ENCODE peak calls at places on chromosomes 4 and X, in five cellular contexts. One of them, this sample, is unnamed.

GRCh38 chr4:102163404-102164140 is 181.7 kb downstream of the SLC39A8 start:
- DNase-seq in activated T-helper 1 cell treated with anti-CD3 and anti-CD28 coated beads, Interleukin-2, amount 50 U/mL, for 16 hours: no peak
- DNase-seq in neural crest cell: no peak
- DNase-seq in heart left ventricle: no peak
- DNase-seq in A172: no peak
- DNase-seq in this sample: peak; percentile 47

GRCh38 chr4:20084488-20084887 is 167.2 kb upstream of the SLIT2 start:
- DNase-seq in activated T-helper 1 cell treated with anti-CD3 and anti-CD28 coated beads, Interleukin-2, amount 50 U/mL, for 16 hours: no peak
- DNase-seq in neural crest cell: no peak
- DNase-seq in heart left ventricle: no peak
- DNase-seq in A172: no peak
- DNase-seq in this sample: no peak

GRCh38 chrX:275967-276587 is 5.1 kb upstream of the PLCXD1 start:
- DNase-seq in activated T-helper 1 cell treated with anti-CD3 and anti-CD28 coated beads, Interleukin-2, amount 50 U/mL, for 16 hours: peak; percentile 20
- DNase-seq in neural crest cell: no peak
- DNase-seq in heart left ventricle: peak; percentile 90
- DNase-seq in A172: peak; percentile 67
- DNase-seq in this sample: peak; percentile 47

GRCh38 chr4:169115897-169116254 is 105.8 kb upstream of the CBR4 start:
- DNase-seq in activated T-helper 1 cell treated with anti-CD3 and anti-CD28 coated beads, Interleukin-2, amount 50 U/mL, for 16 hours: no peak
- DNase-seq in neural crest cell: no peak
- DNase-seq in heart left ventricle: no peak
- DNase-seq in A172: peak; percentile 94
- DNase-seq in this sample: peak; percentile 94

GRCh38 chr4:67198757-67199156 is 346.5 kb downstream of the CENPC start:
- DNase-seq in activated T-helper 1 cell treated with anti-CD3 and anti-CD28 coated beads, Interleukin-2, amount 50 U/mL, for 16 hours: no peak
- DNase-seq in neural crest cell: no peak
- DNase-seq in heart left ventricle: no peak
- DNase-seq in A172: peak; percentile 35
- DNase-seq in this sample: peak; percentile 3

GRCh38 chr4:53779025-53779424 is 187.7 kb upstream of the LNX1 start:
- DNase-seq in activated T-helper 1 cell treated with anti-CD3 and anti-CD28 coated beads, Interleukin-2, amount 50 U/mL, for 16 hours: no peak
- DNase-seq in neural crest cell: no peak
- DNase-seq in heart left ventricle: no peak
- DNase-seq in A172: no peak
- DNase-seq in this sample: no peak

GRCh38 chrX:12984629-12985303 is 9.9 kb downstream of the TMSB4X start:
- DNase-seq in activated T-helper 1 cell treated with anti-CD3 and anti-CD28 coated beads, Interleukin-2, amount 50 U/mL, for 16 hours: no peak
- DNase-seq in neural crest cell: no peak
- DNase-seq in heart left ventricle: no peak
- DNase-seq in A172: peak; percentile 88
- DNase-seq in this sample: peak; percentile 13

GRCh38 chr4:20022471-20022870 is 229.2 kb upstream of the SLIT2 start:
- DNase-seq in activated T-helper 1 cell treated with anti-CD3 and anti-CD28 coated beads, Interleukin-2, amount 50 U/mL, for 16 hours: no peak
- DNase-seq in neural crest cell: no peak
- DNase-seq in heart left ventricle: no peak
- DNase-seq in A172: no peak
- DNase-seq in this sample: no peak

GRCh38 chr4:73603854-73604584 is 16.2 kb downstream of the RASSF6 start:
- DNase-seq in activated T-helper 1 cell treated with anti-CD3 and anti-CD28 coated beads, Interleukin-2, amount 50 U/mL, for 16 hours: no peak
- DNase-seq in neural crest cell: no peak
- DNase-seq in heart left ventricle: no peak
- DNase-seq in A172: no peak
- DNase-seq in this sample: no peak

GRCh38 chr4:173261052-173261451 is 73.1 kb downstream of the HMGB2 start:
- DNase-seq in activated T-helper 1 cell treated with anti-CD3 and anti-CD28 coated beads, Interleukin-2, amount 50 U/mL, for 16 hours: no peak
- DNase-seq in neural crest cell: no peak
- DNase-seq in heart left ventricle: no peak
- DNase-seq in A172: no peak
- DNase-seq in this sample: no peak

GRCh38 chrX:36431819-36432218 is 512.3 kb downstream of the CFAP47 start:
- DNase-seq in activated T-helper 1 cell treated with anti-CD3 and anti-CD28 coated beads, Interleukin-2, amount 50 U/mL, for 16 hours: no peak
- DNase-seq in neural crest cell: no peak
- DNase-seq in heart left ventricle: no peak
- DNase-seq in A172: peak; percentile 90
- DNase-seq in this sample: peak; percentile 74

GRCh38 chr4:185730387-185730786 is 81.6 kb downstream of the SORBS2 start:
- DNase-seq in activated T-helper 1 cell treated with anti-CD3 and anti-CD28 coated beads, Interleukin-2, amount 50 U/mL, for 16 hours: no peak
- DNase-seq in neural crest cell: peak; percentile 6
- DNase-seq in heart left ventricle: peak; percentile 59
- DNase-seq in A172: peak; percentile 35
- DNase-seq in this sample: peak; percentile 25

GRCh38 chrX:48022740-48023139 is 16.0 kb downstream of the SPACA5 start:
- DNase-seq in activated T-helper 1 cell treated with anti-CD3 and anti-CD28 coated beads, Interleukin-2, amount 50 U/mL, for 16 hours: no peak
- DNase-seq in neural crest cell: no peak
- DNase-seq in heart left ventricle: no peak
- DNase-seq in A172: no peak
- DNase-seq in this sample: no peak

GRCh38 chrX:111719426-111720210 is 38.6 kb downstream of the ALG13 start:
- DNase-seq in activated T-helper 1 cell treated with anti-CD3 and anti-CD28 coated beads, Interleukin-2, amount 50 U/mL, for 16 hours: no peak
- DNase-seq in neural crest cell: no peak
- DNase-seq in heart left ventricle: no peak
- DNase-seq in A172: no peak
- DNase-seq in this sample: no peak

GRCh38 chrX:50962156-50962555 is 51.6 kb downstream of the BMP15 start:
- DNase-seq in activated T-helper 1 cell treated with anti-CD3 and anti-CD28 coated beads, Interleukin-2, amount 50 U/mL, for 16 hours: no peak
- DNase-seq in neural crest cell: no peak
- DNase-seq in heart left ventricle: no peak
- DNase-seq in A172: no peak
- DNase-seq in this sample: no peak

GRCh38 chrX:96615448-96615847 is 69.2 kb upstream of the DIAPH2 start:
- DNase-seq in activated T-helper 1 cell treated with anti-CD3 and anti-CD28 coated beads, Interleukin-2, amount 50 U/mL, for 16 hours: no peak
- DNase-seq in neural crest cell: no peak
- DNase-seq in heart left ventricle: no peak
- DNase-seq in A172: no peak
- DNase-seq in this sample: no peak

GRCh38 chr4:808860-809570 is 16.9 kb downstream of the CPLX1 start:
- DNase-seq in activated T-helper 1 cell treated with anti-CD3 and anti-CD28 coated beads, Interleukin-2, amount 50 U/mL, for 16 hours: no peak
- DNase-seq in neural crest cell: no peak
- DNase-seq in heart left ventricle: no peak
- DNase-seq in A172: no peak
- DNase-seq in this sample: no peak

GRCh38 chr4:108901271-108901670 is 138.4 kb upstream of the ETNPPL start:
- DNase-seq in activated T-helper 1 cell treated with anti-CD3 and anti-CD28 coated beads, Interleukin-2, amount 50 U/mL, for 16 hours: no peak
- DNase-seq in neural crest cell: no peak
- DNase-seq in heart left ventricle: no peak
- DNase-seq in A172: no peak
- DNase-seq in this sample: no peak

GRCh38 chrX:12113321-12113720 is 25.0 kb upstream of the FRMPD4 start:
- DNase-seq in activated T-helper 1 cell treated with anti-CD3 and anti-CD28 coated beads, Interleukin-2, amount 50 U/mL, for 16 hours: no peak
- DNase-seq in neural crest cell: no peak
- DNase-seq in heart left ventricle: no peak
- DNase-seq in A172: peak; percentile 25
- DNase-seq in this sample: no peak

GRCh38 chrX:132965461-132965860 is 7.0 kb upstream of the HS6ST2 start:
- DNase-seq in activated T-helper 1 cell treated with anti-CD3 and anti-CD28 coated beads, Interleukin-2, amount 50 U/mL, for 16 hours: no peak
- DNase-seq in neural crest cell: no peak
- DNase-seq in heart left ventricle: no peak
- DNase-seq in A172: no peak
- DNase-seq in this sample: no peak

GRCh38 chrX:77441479-77441878 is 5.7 kb upstream of the FGF16 start:
- DNase-seq in activated T-helper 1 cell treated with anti-CD3 and anti-CD28 coated beads, Interleukin-2, amount 50 U/mL, for 16 hours: no peak
- DNase-seq in neural crest cell: no peak
- DNase-seq in heart left ventricle: no peak
- DNase-seq in A172: no peak
- DNase-seq in this sample: no peak

GRCh38 chr4:117678861-117679260 is 355.4 kb upstream of the NDST3 start:
- DNase-seq in activated T-helper 1 cell treated with anti-CD3 and anti-CD28 coated beads, Interleukin-2, amount 50 U/mL, for 16 hours: no peak
- DNase-seq in neural crest cell: no peak
- DNase-seq in heart left ventricle: no peak
- DNase-seq in A172: no peak
- DNase-seq in this sample: no peak

GRCh38 chr4:86834901-86835300 is 14.3 kb downstream of the SLC10A6 start:
- DNase-seq in activated T-helper 1 cell treated with anti-CD3 and anti-CD28 coated beads, Interleukin-2, amount 50 U/mL, for 16 hours: no peak
- DNase-seq in neural crest cell: no peak
- DNase-seq in heart left ventricle: no peak
- DNase-seq in A172: no peak
- DNase-seq in this sample: peak; percentile 60

GRCh38 chr4:26252349-26252748 is 68.5 kb upstream of the RBPJ start:
- DNase-seq in activated T-helper 1 cell treated with anti-CD3 and anti-CD28 coated beads, Interleukin-2, amount 50 U/mL, for 16 hours: no peak
- DNase-seq in neural crest cell: no peak
- DNase-seq in heart left ventricle: no peak
- DNase-seq in A172: peak; percentile 37
- DNase-seq in this sample: peak; percentile 81

GRCh38 chr4:155392486-155393184 is 15.9 kb upstream of the MAP9 start:
- DNase-seq in activated T-helper 1 cell treated with anti-CD3 and anti-CD28 coated beads, Interleukin-2, amount 50 U/mL, for 16 hours: no peak
- DNase-seq in neural crest cell: no peak
- DNase-seq in heart left ventricle: no peak
- DNase-seq in A172: peak; percentile 87
- DNase-seq in this sample: peak; percentile 19

GRCh38 chr4:7398104-7398423 is 36.7 kb downstream of the PSAPL1 start:
- DNase-seq in activated T-helper 1 cell treated with anti-CD3 and anti-CD28 coated beads, Interleukin-2, amount 50 U/mL, for 16 hours: no peak
- DNase-seq in neural crest cell: no peak
- DNase-seq in heart left ventricle: peak; percentile 87
- DNase-seq in A172: peak; percentile 65
- DNase-seq in this sample: no peak

GRCh38 chr4:8502836-8503585 is 62.4 kb downstream of the TRMT44 start:
- DNase-seq in activated T-helper 1 cell treated with anti-CD3 and anti-CD28 coated beads, Interleukin-2, amount 50 U/mL, for 16 hours: no peak
- DNase-seq in neural crest cell: no peak
- DNase-seq in heart left ventricle: no peak
- DNase-seq in A172: no peak
- DNase-seq in this sample: no peak

GRCh38 chr4:175469519-175469918 is 342.5 kb downstream of the GPM6A start:
- DNase-seq in activated T-helper 1 cell treated with anti-CD3 and anti-CD28 coated beads, Interleukin-2, amount 50 U/mL, for 16 hours: no peak
- DNase-seq in neural crest cell: no peak
- DNase-seq in heart left ventricle: no peak
- DNase-seq in A172: peak; percentile 37
- DNase-seq in this sample: peak; percentile 38

GRCh38 chrX:1750267-1750666 is 135.4 kb downstream of the ASMT start:
- DNase-seq in activated T-helper 1 cell treated with anti-CD3 and anti-CD28 coated beads, Interleukin-2, amount 50 U/mL, for 16 hours: no peak
- DNase-seq in neural crest cell: no peak
- DNase-seq in heart left ventricle: no peak
- DNase-seq in A172: no peak
- DNase-seq in this sample: no peak

GRCh38 chr4:183403486-183403885 is 41.0 kb upstream of the CDKN2AIP start:
- DNase-seq in activated T-helper 1 cell treated with anti-CD3 and anti-CD28 coated beads, Interleukin-2, amount 50 U/mL, for 16 hours: no peak
- DNase-seq in neural crest cell: no peak
- DNase-seq in heart left ventricle: no peak
- DNase-seq in A172: no peak
- DNase-seq in this sample: no peak

GRCh38 chr4:31458813-31459212 is 738.6 kb downstream of the PCDH7 start:
- DNase-seq in activated T-helper 1 cell treated with anti-CD3 and anti-CD28 coated beads, Interleukin-2, amount 50 U/mL, for 16 hours: no peak
- DNase-seq in neural crest cell: no peak
- DNase-seq in heart left ventricle: no peak
- DNase-seq in A172: no peak
- DNase-seq in this sample: peak; percentile 73

GRCh38 chr4:123399638-123400358 is 3.2 kb downstream of the SPRY1 start:
- DNase-seq in activated T-helper 1 cell treated with anti-CD3 and anti-CD28 coated beads, Interleukin-2, amount 50 U/mL, for 16 hours: no peak
- DNase-seq in neural crest cell: no peak
- DNase-seq in heart left ventricle: no peak
- DNase-seq in A172: no peak
- DNase-seq in this sample: no peak

GRCh38 chr4:57044279-57044678 is 65.6 kb downstream of the POLR2B start:
- DNase-seq in activated T-helper 1 cell treated with anti-CD3 and anti-CD28 coated beads, Interleukin-2, amount 50 U/mL, for 16 hours: no peak
- DNase-seq in neural crest cell: no peak
- DNase-seq in heart left ventricle: no peak
- DNase-seq in A172: no peak
- DNase-seq in this sample: no peak

GRCh38 chr4:138697771-138698170 is 317.8 kb upstream of the NOCT start:
- DNase-seq in activated T-helper 1 cell treated with anti-CD3 and anti-CD28 coated beads, Interleukin-2, amount 50 U/mL, for 16 hours: no peak
- DNase-seq in neural crest cell: no peak
- DNase-seq in heart left ventricle: no peak
- DNase-seq in A172: no peak
- DNase-seq in this sample: no peak

GRCh38 chr4:140123666-140124377 is 30.2 kb downstream of the MAML3 start:
- DNase-seq in activated T-helper 1 cell treated with anti-CD3 and anti-CD28 coated beads, Interleukin-2, amount 50 U/mL, for 16 hours: no peak
- DNase-seq in neural crest cell: no peak
- DNase-seq in heart left ventricle: no peak
- DNase-seq in A172: no peak
- DNase-seq in this sample: no peak

GRCh38 chr4:184317234-184317918 is 99.7 kb upstream of the ENPP6 start:
- DNase-seq in activated T-helper 1 cell treated with anti-CD3 and anti-CD28 coated beads, Interleukin-2, amount 50 U/mL, for 16 hours: no peak
- DNase-seq in neural crest cell: no peak
- DNase-seq in heart left ventricle: no peak
- DNase-seq in A172: no peak
- DNase-seq in this sample: no peak

This sample was measured in Caki2.